ENCODE peak calls at places on chromosomes 7 and 10, in seven cellular contexts. D, U, C, F, N, B and M are unnamed samples.

GRCh38 chr7:41125343-41125742 is 577.5 kb downstream of the INHBA start:
- DNase-seq in D (no peak), B (no peak), C (no peak), U (no peak), N (no peak), F (no peak), M (no peak)

GRCh38 chr7:79412915-79413314 is 40.6 kb downstream of the MAGI2 start:
- DNase-seq in C (no peak), F (no peak), B (no peak), D (no peak), N (no peak), U (no peak), M (no peak)

GRCh38 chr10:129717816-129718547 is 246.1 kb downstream of the EBF3 start:
- DNase-seq in U (no peak), F (no peak), N (no peak), B (no peak), D (no peak), C (no peak), M (no peak)

GRCh38 chr7:36034020-36034419 is 119.0 kb upstream of the EEPD1 start:
- DNase-seq in N (peak), B (no peak), C (no peak), U (peak), D (peak), F (no peak), M (peak)

GRCh38 chr7:77457779-77458178 is 41.6 kb upstream of the GSAP start:
- DNase-seq in B (no peak), F (no peak), C (no peak), N (no peak), D (no peak), U (no peak), M (no peak)

GRCh38 chr10:550665-551460 is 138.6 kb downstream of the DIP2C start:
- DNase-seq in F (no peak), N (no peak), U (no peak), D (no peak), C (no peak), B (no peak), M (no peak)

GRCh38 chr10:62755662-62756653 is 48.6 kb upstream of the ADO start:
- DNase-seq in B (no peak), U (no peak), C (no peak), N (no peak), D (no peak), F (no peak), M (no peak)

GRCh38 chr7:37901890-37902524 is 14.6 kb downstream of the SFRP4 start:
- DNase-seq in N (peak), U (peak), F (no peak), C (no peak), B (no peak), D (peak), M (peak)

GRCh38 chr10:114576716-114577115 is 81.4 kb downstream of the ABLIM1 start:
- DNase-seq in D (no peak), U (no peak), F (no peak), N (no peak), B (no peak), C (no peak), M (no peak)

GRCh38 chr7:81232084-81232799 is 313.4 kb upstream of the SEMA3C start:
- DNase-seq in N (no peak), B (no peak), D (no peak), U (no peak), F (no peak), C (no peak), M (no peak)

GRCh38 chr10:88238515-88238914 is 344.6 kb downstream of the RNLS start:
- DNase-seq in F (no peak), C (no peak), D (no peak), N (no peak), U (no peak), B (no peak), M (no peak)

GRCh38 chr7:77481615-77482014 is 55.5 kb upstream of the PTPN12 start:
- DNase-seq in U (no peak), C (no peak), D (no peak), F (no peak), B (no peak), N (no peak), M (no peak)

GRCh38 chr10:105875050-105875449 is 1234.0 kb downstream of the SORCS3 start:
- DNase-seq in U (no peak), C (no peak), B (no peak), D (no peak), F (no peak), N (no peak), M (no peak)

GRCh38 chr10:14971867-14972448 is 12.8 kb downstream of the MEIG1 start:
- DNase-seq in F (no peak), D (no peak), C (no peak), U (peak), B (no peak), N (no peak), M (no peak)

GRCh38 chr10:71512213-71512745 is 115.6 kb downstream of the CDH23 start:
- DNase-seq in F (no peak), U (no peak), B (no peak), C (no peak), D (no peak), N (no peak), M (no peak)

GRCh38 chr10:89426230-89426868 is 12.0 kb downstream of the IFIT5 start:
- DNase-seq in C (no peak), D (peak), B (peak), U (peak), N (peak), F (no peak), M (peak)

GRCh38 chr7:19772858-19773337 is 519 bp downstream of the TMEM196 start:
- DNase-seq in U (peak), F (no peak), N (peak), D (peak), C (peak), B (no peak), M (peak)

GRCh38 chr10:34809796-34810195 is 5.3 kb downstream of the PARD3 start:
- DNase-seq in C (no peak), D (no peak), N (no peak), F (no peak), U (peak), B (no peak), M (no peak)

GRCh38 chr7:22550514-22551010 is 50.6 kb upstream of the STEAP1B start:
- DNase-seq in C (no peak), U (peak), B (no peak), N (no peak), D (no peak), F (no peak), M (no peak)

GRCh38 chr10:21363087-21363752 is 162.3 kb downstream of the SKIDA1 start:
- DNase-seq in B (no peak), D (no peak), C (no peak), F (no peak), N (no peak), U (no peak), M (no peak)

GRCh38 chr7:119720541-119720940 is 552.4 kb upstream of the KCND2 start:
- DNase-seq in U (peak), F (no peak), B (no peak), N (peak), D (peak), C (no peak), M (peak)

GRCh38 chr7:94008537-94008936 is 4.4 kb upstream of the BET1 start:
- DNase-seq in F (no peak), B (no peak), D (no peak), C (no peak), U (no peak), N (peak), M (no peak)

GRCh38 chr10:57982091-57982490 is 285.6 kb downstream of the IPMK start:
- DNase-seq in F (no peak), B (no peak), N (no peak), U (no peak), D (no peak), C (no peak), M (no peak)

GRCh38 chr10:105827133-105827532 is 1186.0 kb downstream of the SORCS3 start:
- DNase-seq in C (no peak), F (no peak), N (no peak), B (no peak), D (no peak), U (no peak), M (no peak)

GRCh38 chr10:73244866-73245477 is 2.1 kb downstream of the DNAJC9 start:
- DNase-seq in N (no peak), D (no peak), C (no peak), F (no peak), B (no peak), U (no peak), M (no peak)

GRCh38 chr7:37028909-37029440 is 304.7 kb upstream of the AOAH start:
- DNase-seq in D (no peak), U (no peak), C (no peak), F (no peak), N (no peak), B (no peak), M (no peak)

GRCh38 chr10:78757542-78757941 is 311.2 kb upstream of the ZMIZ1 start:
- DNase-seq in C (no peak), D (no peak), N (peak), B (peak), F (no peak), U (peak), M (peak)

GRCh38 chr7:16668049-16668858 is 22.3 kb downstream of the BZW2 start:
- DNase-seq in C (peak), N (peak), U (peak), B (no peak), F (no peak), D (peak), M (peak)

GRCh38 chr10:62831346-62831745 is 15.2 kb upstream of the EGR2 start:
- DNase-seq in B (no peak), D (no peak), F (no peak), N (peak), C (no peak), U (peak), M (peak)

GRCh38 chr10:85558533-85558932 is 808.1 kb downstream of the GRID1 start:
- DNase-seq in B (no peak), U (no peak), F (no peak), C (no peak), D (no peak), N (no peak), M (no peak)

GRCh38 chr7:113159746-113160339 is 41.5 kb upstream of the SMIM30 start:
- DNase-seq in C (no peak), D (peak), F (no peak), U (peak), B (peak), N (peak), M (peak)

GRCh38 chr7:16647435-16647960 is 1.5 kb downstream of the BZW2 start:
- DNase-seq in B (no peak), C (no peak), N (no peak), F (no peak), U (no peak), D (no peak), M (no peak)

GRCh38 chr7:20331912-20332317 is 1.2 kb downstream of the ITGB8 start:
- DNase-seq in B (no peak), D (no peak), U (no peak), N (no peak), C (no peak), F (no peak), M (no peak)